ENCODE peak calls at places on chromosome 18, in eight cellular contexts. C, Y, I, E, Z, J, X and B are unnamed samples.

GRCh38 chr18:38801640-38802039 is 1236.0 kb upstream of the CELF4 start:
- DNase-seq in C (no peak), Y (no peak), I (peak), E (no peak), Z (no peak), J (no peak), X (no peak), B (no peak)

GRCh38 chr18:48022531-48023330 is 92.3 kb upstream of the SMAD2 start:
- DNase-seq in C (peak), Y (no peak), I (peak), E (peak), Z (no peak), J (peak), X (peak), B (no peak)

GRCh38 chr18:21134895-21135294 is 23.3 kb upstream of the ROCK1 start:
- DNase-seq in C (peak), Y (no peak), I (no peak), E (peak), Z (no peak), J (no peak), X (no peak), B (no peak)

GRCh38 chr18:22465859-22466602 is 48.3 kb upstream of the CTAGE1 start:
- DNase-seq in C (peak), Y (no peak), I (no peak), E (peak), Z (no peak), J (no peak), X (no peak), B (no peak)

GRCh38 chr18:37537868-37538525 is 27.6 kb downstream of the CELF4 start:
- DNase-seq in C (peak), Y (peak), I (peak), E (peak), Z (peak), J (no peak), X (peak), B (peak)

GRCh38 chr18:54679318-54680149 is 88.5 kb downstream of the DYNAP start:
- DNase-seq in C (peak), Y (no peak), I (no peak), E (peak), Z (no peak), J (no peak), X (peak), B (no peak)

GRCh38 chr18:79394438-79395307 is 1.1 kb upstream of the NFATC1 start:
- DNase-seq in C (peak), Y (peak), I (peak), E (peak), Z (no peak), J (no peak), X (no peak), B (peak)

GRCh38 chr18:74281639-74282358 is 10.0 kb downstream of the CYB5A start:
- DNase-seq in C (peak), Y (no peak), I (no peak), E (no peak), Z (no peak), J (no peak), X (no peak), B (no peak)

GRCh38 chr18:48866028-48866733 is 84.6 kb downstream of the SMAD7 start:
- DNase-seq in C (peak), Y (no peak), I (no peak), E (no peak), Z (no peak), J (no peak), X (peak), B (peak)

GRCh38 chr18:9574473-9575115 is 39.8 kb downstream of the PPP4R1 start:
- DNase-seq in C (no peak), Y (no peak), I (no peak), E (no peak), Z (no peak), J (no peak), X (no peak), B (no peak)

GRCh38 chr18:77062518-77063003 is 70.0 kb downstream of the MBP start:
- DNase-seq in C (peak), Y (peak), I (no peak), E (no peak), Z (no peak), J (no peak), X (peak), B (no peak)

GRCh38 chr18:46321954-46322353 is 217.8 kb downstream of the HAUS1 start:
- DNase-seq in C (no peak), Y (no peak), I (no peak), E (no peak), Z (no peak), J (no peak), X (no peak), B (no peak)

GRCh38 chr18:62606106-62606505 is 83.3 kb downstream of the ZCCHC2 start:
- DNase-seq in C (no peak), Y (no peak), I (no peak), E (no peak), Z (no peak), J (no peak), X (no peak), B (no peak)

GRCh38 chr18:11654736-11655604 is 34.1 kb upstream of the GNAL start:
- DNase-seq in C (peak), Y (peak), I (peak), E (peak), Z (peak), J (no peak), X (peak), B (peak)

GRCh38 chr18:27143580-27144287 is 41.4 kb downstream of the CHST9 start:
- DNase-seq in C (no peak), Y (no peak), I (peak), E (peak), Z (no peak), J (no peak), X (no peak), B (no peak)

GRCh38 chr18:48161911-48162698 is 231.6 kb upstream of the SMAD2 start:
- DNase-seq in C (no peak), Y (no peak), I (no peak), E (peak), Z (no peak), J (no peak), X (peak), B (no peak)

GRCh38 chr18:45456076-45457066 is 158.9 kb upstream of the SLC14A2 start:
- DNase-seq in C (no peak), Y (no peak), I (no peak), E (no peak), Z (no peak), J (peak), X (no peak), B (no peak)

GRCh38 chr18:48292787-48293409 is 116.3 kb downstream of the ZBTB7C start:
- DNase-seq in C (no peak), Y (no peak), I (no peak), E (no peak), Z (no peak), J (no peak), X (no peak), B (no peak)

GRCh38 chr18:74965682-74966081 is 243.3 kb downstream of the PTGR3 start:
- DNase-seq in C (no peak), Y (no peak), I (no peak), E (no peak), Z (no peak), J (no peak), X (no peak), B (no peak)

GRCh38 chr18:54161267-54161666 is 63.2 kb downstream of the MBD2 start:
- DNase-seq in C (no peak), Y (no peak), I (no peak), E (no peak), Z (no peak), J (no peak), X (no peak), B (no peak)

GRCh38 chr18:51039138-51040112 is 9.4 kb downstream of the SMAD4 start:
- DNase-seq in C (peak), Y (no peak), I (peak), E (no peak), Z (no peak), J (no peak), X (no peak), B (no peak)

GRCh38 chr18:23540867-23541266 is 37.6 kb downstream of the RMC1 start:
- DNase-seq in C (peak), Y (no peak), I (no peak), E (no peak), Z (no peak), J (no peak), X (no peak), B (no peak)

GRCh38 chr18:36947820-36948348 is 119.0 kb downstream of the KIAA1328 start:
- DNase-seq in C (no peak), Y (no peak), I (peak), E (no peak), Z (no peak), J (no peak), X (no peak), B (no peak)

GRCh38 chr18:48695671-48696070 is 156.8 kb downstream of the CTIF start:
- DNase-seq in C (no peak), Y (no peak), I (no peak), E (no peak), Z (no peak), J (no peak), X (no peak), B (no peak)

GRCh38 chr18:2376707-2377106 is 194.6 kb downstream of the METTL4 start:
- DNase-seq in C (no peak), Y (no peak), I (no peak), E (no peak), Z (no peak), J (no peak), X (no peak), B (no peak)

GRCh38 chr18:45014047-45014501 is 333.4 kb downstream of the SETBP1 start:
- DNase-seq in C (peak), Y (no peak), I (peak), E (peak), Z (no peak), J (no peak), X (no peak), B (no peak)

GRCh38 chr18:7568426-7568825 is 1.3 kb downstream of the PTPRM start:
- DNase-seq in C (peak), Y (no peak), I (no peak), E (no peak), Z (no peak), J (no peak), X (no peak), B (peak)

GRCh38 chr18:70700496-70700895 is 411.7 kb downstream of the SOCS6 start:
- DNase-seq in C (no peak), Y (no peak), I (no peak), E (no peak), Z (no peak), J (no peak), X (no peak), B (no peak)

GRCh38 chr18:39455300-39455699 is 1889.7 kb upstream of the CELF4 start:
- DNase-seq in C (peak), Y (no peak), I (no peak), E (peak), Z (no peak), J (no peak), X (no peak), B (no peak)

GRCh38 chr18:60965856-60966255 is 367.4 kb upstream of the CDH20 start:
- DNase-seq in C (no peak), Y (no peak), I (no peak), E (no peak), Z (no peak), J (no peak), X (no peak), B (no peak)

GRCh38 chr18:58645398-58645797 is 16.5 kb upstream of the ALPK2 start:
- DNase-seq in C (peak), Y (no peak), I (no peak), E (no peak), Z (no peak), J (no peak), X (no peak), B (no peak)

GRCh38 chr18:415627-416612 is 84.6 kb downstream of the COLEC12 start:
- DNase-seq in C (peak), Y (no peak), I (no peak), E (peak), Z (no peak), J (no peak), X (no peak), B (no peak)

GRCh38 chr18:26874283-26874682 is 8.8 kb upstream of the AQP4 start:
- DNase-seq in C (no peak), Y (no peak), I (no peak), E (no peak), Z (no peak), J (no peak), X (no peak), B (no peak)

GRCh38 chr18:63113899-63114565 is 205.5 kb downstream of the BCL2 start:
- DNase-seq in C (no peak), Y (no peak), I (no peak), E (no peak), Z (no peak), J (no peak), X (no peak), B (no peak)

GRCh38 chr18:9708057-9708881 is at the start of gene RAB31:
- DNase-seq in C (peak), Y (no peak), I (peak), E (peak), Z (no peak), J (no peak), X (no peak), B (peak)

GRCh38 chr18:11820697-11821096 is 30.5 kb upstream of the CHMP1B start:
- DNase-seq in C (no peak), Y (no peak), I (no peak), E (no peak), Z (no peak), J (no peak), X (no peak), B (no peak)

GRCh38 chr18:62030091-62030985 is 137.5 kb upstream of the RNF152 start:
- DNase-seq in C (peak), Y (no peak), I (no peak), E (no peak), Z (no peak), J (no peak), X (no peak), B (no peak)